ENCODE peak calls at places on chromosome 2, in six cellular contexts. One of them, this sample, is unnamed.

GRCh38 chr2:227295806-227296205 is 29.2 kb upstream of the MFF start:
- DNase-seq in tibial nerve: no peak
- DNase-seq in HepG2: peak
- DNase-seq in breast epithelium: no peak
- DNase-seq in right lobe of liver: no peak
- DNase-seq in K562: no peak
- DNase-seq in this sample: no peak

GRCh38 chr2:54528311-54528945 is 72.3 kb downstream of the SPTBN1 start:
- DNase-seq in tibial nerve: no peak
- DNase-seq in HepG2: no peak
- DNase-seq in breast epithelium: no peak
- DNase-seq in right lobe of liver: no peak
- DNase-seq in K562: no peak
- DNase-seq in this sample: no peak

GRCh38 chr2:72035518-72036172 is 112.0 kb downstream of the CYP26B1 start:
- DNase-seq in tibial nerve: no peak
- DNase-seq in HepG2: no peak
- DNase-seq in breast epithelium: no peak
- DNase-seq in right lobe of liver: no peak
- DNase-seq in K562: peak
- DNase-seq in this sample: no peak

GRCh38 chr2:128468186-128468585 is 149.5 kb upstream of the HS6ST1 start:
- DNase-seq in tibial nerve: no peak
- DNase-seq in HepG2: no peak
- DNase-seq in breast epithelium: no peak
- DNase-seq in right lobe of liver: no peak
- DNase-seq in K562: no peak
- DNase-seq in this sample: no peak

GRCh38 chr2:160221391-160222276 is 21.6 kb upstream of the ITGB6 start:
- DNase-seq in tibial nerve: no peak
- DNase-seq in HepG2: peak
- DNase-seq in breast epithelium: peak
- DNase-seq in right lobe of liver: peak
- DNase-seq in K562: no peak
- DNase-seq in this sample: no peak

GRCh38 chr2:237190958-237191692 is 105.4 kb downstream of the COPS8 start:
- DNase-seq in tibial nerve: no peak
- DNase-seq in HepG2: no peak
- DNase-seq in breast epithelium: no peak
- DNase-seq in right lobe of liver: no peak
- DNase-seq in K562: no peak
- DNase-seq in this sample: no peak

GRCh38 chr2:16140771-16141640 is 200.7 kb downstream of the MYCN start:
- DNase-seq in tibial nerve: no peak
- DNase-seq in HepG2: no peak
- DNase-seq in breast epithelium: no peak
- DNase-seq in right lobe of liver: no peak
- DNase-seq in K562: no peak
- DNase-seq in this sample: no peak

GRCh38 chr2:130341562-130342019 is 1.1 kb upstream of the IMP4 start:
- DNase-seq in tibial nerve: no peak
- DNase-seq in HepG2: no peak
- DNase-seq in breast epithelium: no peak
- DNase-seq in right lobe of liver: no peak
- DNase-seq in K562: peak
- DNase-seq in this sample: no peak

GRCh38 chr2:160484859-160485520 is 8.6 kb downstream of the RBMS1 start:
- DNase-seq in tibial nerve: no peak
- DNase-seq in HepG2: no peak
- DNase-seq in breast epithelium: no peak
- DNase-seq in right lobe of liver: no peak
- DNase-seq in K562: no peak
- DNase-seq in this sample: no peak

GRCh38 chr2:99867690-99868089 is 274.7 kb downstream of the AFF3 start:
- DNase-seq in tibial nerve: no peak
- DNase-seq in HepG2: no peak
- DNase-seq in breast epithelium: no peak
- DNase-seq in right lobe of liver: no peak
- DNase-seq in K562: peak
- DNase-seq in this sample: no peak

GRCh38 chr2:6831229-6831628 is 34.5 kb downstream of the CMPK2 start:
- DNase-seq in tibial nerve: no peak
- DNase-seq in HepG2: no peak
- DNase-seq in breast epithelium: no peak
- DNase-seq in right lobe of liver: no peak
- DNase-seq in K562: no peak
- DNase-seq in this sample: no peak

GRCh38 chr2:184154438-184154837 is 443.9 kb upstream of the ZNF804A start:
- DNase-seq in tibial nerve: no peak
- DNase-seq in HepG2: no peak
- DNase-seq in breast epithelium: no peak
- DNase-seq in right lobe of liver: no peak
- DNase-seq in K562: no peak
- DNase-seq in this sample: no peak

GRCh38 chr2:851078-851477 is 99.6 kb upstream of the SNTG2 start:
- DNase-seq in tibial nerve: no peak
- DNase-seq in HepG2: no peak
- DNase-seq in breast epithelium: no peak
- DNase-seq in right lobe of liver: no peak
- DNase-seq in K562: no peak
- DNase-seq in this sample: no peak

GRCh38 chr2:241733391-241734207 is 831 bp upstream of the D2HGDH start:
- DNase-seq in tibial nerve: no peak
- DNase-seq in HepG2: no peak
- DNase-seq in breast epithelium: no peak
- DNase-seq in right lobe of liver: no peak
- DNase-seq in K562: no peak
- DNase-seq in this sample: no peak

GRCh38 chr2:26675651-26676255 is 16.8 kb upstream of the KCNK3 start:
- DNase-seq in tibial nerve: no peak
- DNase-seq in HepG2: no peak
- DNase-seq in breast epithelium: peak
- DNase-seq in right lobe of liver: no peak
- DNase-seq in K562: no peak
- DNase-seq in this sample: no peak

GRCh38 chr2:157056200-157056676 is 201.3 kb upstream of the GALNT5 start:
- DNase-seq in tibial nerve: no peak
- DNase-seq in HepG2: peak
- DNase-seq in breast epithelium: no peak
- DNase-seq in right lobe of liver: no peak
- DNase-seq in K562: no peak
- DNase-seq in this sample: peak

GRCh38 chr2:3662239-3662638 is 4.2 kb downstream of the ALLC start:
- DNase-seq in tibial nerve: no peak
- DNase-seq in HepG2: no peak
- DNase-seq in breast epithelium: peak
- DNase-seq in right lobe of liver: no peak
- DNase-seq in K562: no peak
- DNase-seq in this sample: peak

GRCh38 chr2:227479865-227480475 is 8.0 kb downstream of the AGFG1 start:
- DNase-seq in tibial nerve: no peak
- DNase-seq in HepG2: peak
- DNase-seq in breast epithelium: no peak
- DNase-seq in right lobe of liver: no peak
- DNase-seq in K562: peak
- DNase-seq in this sample: no peak

GRCh38 chr2:227035678-227036077 is 128.3 kb downstream of the COL4A4 start:
- DNase-seq in tibial nerve: no peak
- DNase-seq in HepG2: no peak
- DNase-seq in breast epithelium: no peak
- DNase-seq in right lobe of liver: no peak
- DNase-seq in K562: no peak
- DNase-seq in this sample: no peak

DNA sequence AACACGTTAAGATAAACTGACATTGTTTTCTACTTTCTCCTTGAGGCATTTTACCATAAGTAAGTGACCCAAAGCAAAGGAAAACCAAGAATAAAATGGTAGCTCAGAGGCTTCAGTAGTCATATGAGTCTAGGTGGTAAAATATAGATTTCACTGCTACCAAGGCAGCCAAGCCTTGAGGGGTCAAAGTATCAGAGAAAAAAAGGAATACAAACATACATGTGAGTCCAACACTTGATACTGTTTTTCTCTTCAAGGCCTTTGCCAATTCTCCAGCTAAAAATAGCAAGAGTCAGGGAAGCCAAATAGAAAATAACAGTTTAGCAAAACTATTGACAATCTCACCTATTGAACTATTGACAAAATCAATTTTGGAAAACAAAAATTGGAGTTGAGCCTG is 925.9 kb downstream of the BCL11A start:
- DNase-seq in tibial nerve: no peak
- DNase-seq in HepG2: no peak
- DNase-seq in breast epithelium: no peak
- DNase-seq in right lobe of liver: no peak
- DNase-seq in K562: no peak
- DNase-seq in this sample: no peak
- TF ChIP-seq POLR2A in tibial nerve: no peak
- TF ChIP-seq POLR2A in HepG2: no peak
- TF ChIP-seq POLR2A in breast epithelium: no peak
- TF ChIP-seq POLR2A in right lobe of liver: no peak
- TF ChIP-seq POLR2A in K562: no peak
- TF ChIP-seq POLR2A in this sample: no peak

GRCh38 chr2:11663427-11663826 is 6.6 kb downstream of the NTSR2 start:
- DNase-seq in tibial nerve: no peak
- DNase-seq in HepG2: no peak
- DNase-seq in breast epithelium: no peak
- DNase-seq in right lobe of liver: no peak
- DNase-seq in K562: no peak
- DNase-seq in this sample: no peak

GRCh38 chr2:11659866-11660265 is 10.1 kb downstream of the NTSR2 start:
- DNase-seq in tibial nerve: no peak
- DNase-seq in HepG2: no peak
- DNase-seq in breast epithelium: no peak
- DNase-seq in right lobe of liver: no peak
- DNase-seq in K562: no peak
- DNase-seq in this sample: no peak

GRCh38 chr2:11665028-11665427 is 5.0 kb downstream of the NTSR2 start:
- DNase-seq in tibial nerve: no peak
- DNase-seq in HepG2: no peak
- DNase-seq in breast epithelium: no peak
- DNase-seq in right lobe of liver: no peak
- DNase-seq in K562: no peak
- DNase-seq in this sample: no peak

GRCh38 chr2:11662882-11663281 is 7.1 kb downstream of the NTSR2 start:
- DNase-seq in tibial nerve: no peak
- DNase-seq in HepG2: no peak
- DNase-seq in breast epithelium: no peak
- DNase-seq in right lobe of liver: no peak
- DNase-seq in K562: no peak
- DNase-seq in this sample: no peak

GRCh38 chr2:11661891-11662435 is 8.0 kb downstream of the NTSR2 start:
- DNase-seq in tibial nerve: no peak
- DNase-seq in HepG2: no peak
- DNase-seq in breast epithelium: no peak
- DNase-seq in right lobe of liver: no peak
- DNase-seq in K562: no peak
- DNase-seq in this sample: no peak
- TF ChIP-seq POLR2A in tibial nerve: no peak
- TF ChIP-seq POLR2A in HepG2: no peak
- TF ChIP-seq POLR2A in breast epithelium: no peak
- TF ChIP-seq POLR2A in right lobe of liver: no peak
- TF ChIP-seq POLR2A in K562: no peak
- TF ChIP-seq POLR2A in this sample: no peak

DNA sequence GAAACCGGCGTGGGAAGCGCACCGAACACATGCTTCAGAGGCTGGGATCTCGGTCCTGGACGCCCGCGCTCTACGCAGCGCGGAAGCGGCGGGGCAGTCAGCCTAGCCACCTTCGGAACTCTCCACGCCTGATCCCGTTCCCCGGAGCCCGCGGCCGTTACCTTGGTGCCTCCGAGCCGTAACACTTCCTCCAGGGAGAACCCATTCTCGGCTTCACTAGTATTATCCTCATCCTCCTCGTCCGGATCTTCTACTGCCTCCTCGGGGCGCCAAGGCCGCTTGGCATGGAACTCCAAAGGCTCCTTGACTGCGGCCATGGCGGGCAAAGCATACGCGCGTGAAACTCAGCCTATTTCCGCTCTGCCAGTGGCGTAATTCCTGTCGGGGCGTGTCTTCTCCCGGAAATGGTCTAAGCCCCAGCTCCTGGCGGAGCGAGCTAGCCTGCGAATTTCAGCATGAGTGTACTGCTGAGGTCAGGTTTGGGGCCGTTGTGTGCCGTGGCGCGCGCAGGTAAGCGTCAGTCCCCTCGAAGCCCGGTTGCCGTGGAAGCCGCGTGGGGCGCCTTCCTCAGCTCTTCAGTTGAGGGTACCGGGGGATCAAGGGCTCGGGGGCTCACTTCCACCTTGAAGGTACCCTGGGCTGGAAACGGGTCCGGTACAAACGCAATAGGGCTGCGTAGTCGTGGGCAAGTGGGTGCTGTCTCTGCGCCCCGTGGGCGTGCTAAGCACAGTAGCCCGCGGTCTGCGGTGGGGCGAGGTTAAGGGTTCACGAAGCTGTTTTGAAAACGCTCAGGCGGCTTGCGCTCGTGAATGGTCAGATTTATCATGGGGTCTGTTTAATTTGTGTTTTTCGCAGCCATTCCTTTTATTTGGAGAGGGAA is at the start of the genes CEBPZ and NDUFAF7:
- DNase-seq in tibial nerve: peak
- DNase-seq in HepG2: peak
- DNase-seq in breast epithelium: peak
- DNase-seq in right lobe of liver: peak
- DNase-seq in K562: peak
- DNase-seq in this sample: peak
- TF ChIP-seq POLR2A in tibial nerve: peak
- TF ChIP-seq POLR2A in HepG2: peak
- TF ChIP-seq POLR2A in breast epithelium: peak
- TF ChIP-seq POLR2A in right lobe of liver: peak
- TF ChIP-seq POLR2A in K562: peak
- TF ChIP-seq POLR2A in this sample: peak

DNA sequence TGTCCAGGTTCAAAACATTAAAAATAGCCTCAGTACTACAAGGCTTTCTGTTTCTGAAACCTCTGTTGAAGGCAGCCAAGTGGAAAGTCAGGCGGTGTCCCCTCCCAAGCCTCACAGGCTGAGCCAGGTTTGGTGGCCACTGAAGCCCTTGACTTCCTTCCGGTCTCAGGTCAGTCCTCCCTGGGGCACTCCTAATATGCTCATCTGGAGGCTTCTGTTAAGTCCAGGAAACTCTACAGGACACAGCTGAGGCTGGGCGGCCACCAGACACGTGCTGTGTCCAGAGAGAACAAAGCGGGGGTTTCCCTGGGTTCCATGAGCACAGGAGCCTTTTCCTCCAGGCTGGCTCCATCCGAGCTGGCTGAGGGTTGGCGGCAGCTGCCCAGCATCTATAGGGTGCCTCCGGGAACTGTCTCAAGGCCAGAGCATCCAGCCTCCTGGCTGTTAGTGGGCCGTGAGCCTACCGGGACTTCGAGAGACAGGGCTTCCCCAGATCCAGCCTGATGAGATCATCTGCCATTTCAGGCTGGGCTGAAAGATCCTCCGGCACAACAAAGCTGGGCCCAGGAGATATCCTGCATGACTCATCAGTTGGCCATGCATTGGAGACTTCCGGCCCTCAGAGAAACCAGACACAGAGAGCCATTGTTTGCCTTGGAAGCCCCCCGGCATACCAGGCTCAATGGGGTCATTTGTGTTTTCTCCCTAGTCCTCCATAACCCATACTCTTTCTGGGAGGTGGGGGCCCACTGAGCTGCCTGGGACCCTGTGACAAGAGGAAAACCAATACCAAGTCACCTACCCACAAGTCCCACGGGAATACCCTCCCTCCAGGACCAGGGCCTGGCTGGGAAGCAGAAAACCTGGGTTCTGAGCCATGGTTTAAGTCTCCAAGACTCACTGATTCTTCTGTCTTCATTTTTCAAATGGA is 71.7 kb downstream of the HS1BP3 start:
- DNase-seq in tibial nerve: peak
- DNase-seq in HepG2: peak
- DNase-seq in breast epithelium: peak
- DNase-seq in right lobe of liver: peak
- DNase-seq in K562: peak
- DNase-seq in this sample: peak
- TF ChIP-seq POLR2A in tibial nerve: no peak
- TF ChIP-seq POLR2A in HepG2: peak
- TF ChIP-seq POLR2A in breast epithelium: no peak
- TF ChIP-seq POLR2A in right lobe of liver: no peak
- TF ChIP-seq POLR2A in K562: peak
- TF ChIP-seq POLR2A in this sample: no peak